ENCODE peak calls at places on chromosomes 3 and 15, in four cellular contexts. D, N, U and P are unnamed samples.

GRCh38 chr15:81007428-81008064 is 6.8 kb downstream of the TLNRD1 start:
- DNase-seq in D (no peak), N (no peak), U (no peak), P (no peak)

GRCh38 chr15:23687143-23687470 is at the start of gene NDN:
- DNase-seq in D (peak; percentile 68), N (no peak), U (no peak), P (peak; percentile 69)

GRCh38 chr3:127162947-127163645 is 29.8 kb upstream of the PRR23E start:
- DNase-seq in D (peak; percentile 42), N (no peak), U (no peak), P (peak; percentile 77)

GRCh38 chr3:132461544-132461943 is 44.2 kb downstream of the DNAJC13 start:
- DNase-seq in D (no peak), N (no peak), U (no peak), P (no peak)

GRCh38 chr3:171729452-171730334 is 80.6 kb downstream of the PLD1 start:
- DNase-seq in D (no peak), N (no peak), U (no peak), P (no peak)

GRCh38 chr15:60858511-60859085 is 370.5 kb downstream of the RORA start:
- DNase-seq in D (no peak), N (no peak), U (no peak), P (no peak)

GRCh38 chr3:6518709-6519345 is 342.1 kb upstream of the GRM7 start:
- DNase-seq in D (no peak), N (no peak), U (no peak), P (no peak)

GRCh38 chr3:42055291-42055690 is 35.9 kb upstream of the TRAK1 start:
- DNase-seq in D (no peak), N (no peak), U (peak; percentile 81), P (no peak)

GRCh38 chr15:50549326-50549725 is 2.9 kb upstream of the USP50 start:
- DNase-seq in D (no peak), N (no peak), U (no peak), P (no peak)

GRCh38 chr15:69704229-69704628 is 251.6 kb downstream of the RPLP1 start:
- DNase-seq in D (no peak), N (no peak), U (no peak), P (no peak)

GRCh38 chr3:38404286-38404685 is 49.4 kb upstream of the ACVR2B start:
- DNase-seq in D (no peak), N (no peak), U (no peak), P (no peak)

GRCh38 chr3:59545369-59545768 is 495.5 kb upstream of the CFAP20DC start:
- DNase-seq in D (no peak), N (no peak), U (no peak), P (no peak)

GRCh38 chr15:73141216-73141900 is 89.1 kb downstream of the NEO1 start:
- DNase-seq in D (no peak), N (no peak), U (no peak), P (no peak)

GRCh38 chr3:196322-197153 is at the start of gene CHL1:
- DNase-seq in D (no peak), N (no peak), U (no peak), P (no peak)

GRCh38 chr3:163951397-163951987 is 1126.8 kb downstream of the SI start:
- DNase-seq in D (no peak), N (no peak), U (peak; percentile 7), P (no peak)

GRCh38 chr3:127786358-127787070 is 35.8 kb downstream of the MGLL start:
- DNase-seq in D (no peak), N (no peak), U (no peak), P (no peak)

GRCh38 chr3:9476935-9477334 is 76.7 kb downstream of the LHFPL4 start:
- DNase-seq in D (no peak), N (no peak), U (no peak), P (no peak)

GRCh38 chr15:73944161-73945099 is 18.2 kb downstream of the LOXL1 start:
- DNase-seq in D (no peak), N (no peak), U (no peak), P (no peak)

GRCh38 chr3:177352424-177352823 is 155.1 kb upstream of the TBL1XR1 start:
- DNase-seq in D (no peak), N (no peak), U (no peak), P (no peak)

GRCh38 chr15:48924528-48925393 is 39.0 kb downstream of the SHC4 start:
- DNase-seq in D (no peak), N (no peak), U (no peak), P (no peak)

GRCh38 chr3:57826286-57826951 is 70.3 kb downstream of the SLMAP start:
- DNase-seq in D (no peak), N (no peak), U (no peak), P (no peak)

GRCh38 chr3:156892701-156893100 is 66.5 kb downstream of the LEKR1 start:
- DNase-seq in D (no peak), N (no peak), U (peak; percentile 5), P (no peak)

GRCh38 chr3:139838269-139838957 is 96.6 kb upstream of the CLSTN2 start:
- DNase-seq in D (no peak), N (no peak), U (no peak), P (no peak)

GRCh38 chr15:91982401-91982800 is 128.9 kb downstream of the SLCO3A1 start:
- DNase-seq in D (no peak), N (no peak), U (no peak), P (no peak)

DNA sequence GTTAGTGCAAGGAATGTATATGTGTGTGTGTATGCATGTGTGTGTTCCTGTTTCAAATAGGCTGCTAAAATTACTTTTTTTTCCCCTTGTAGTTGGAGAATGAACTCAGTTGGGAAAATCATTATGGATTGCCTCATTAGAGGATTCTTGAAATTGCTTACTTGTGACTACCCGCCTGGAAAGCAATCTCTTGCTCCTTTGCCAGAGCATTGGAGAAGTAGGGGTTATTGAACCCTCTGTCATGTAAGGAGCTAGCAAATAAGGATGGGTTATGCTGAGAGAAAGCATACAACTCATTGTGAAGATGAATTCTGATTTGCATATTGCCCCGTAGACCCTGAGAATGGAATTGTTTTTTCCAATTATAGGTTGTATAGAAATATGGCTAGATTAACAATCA is 474.5 kb downstream of the CADM2 start:
- DNase-seq in D (no peak), N (no peak), U (no peak), P (no peak)
- TF ChIP-seq ESRRA in D (no peak), N (no peak), U (no peak), P (no peak)

DNA sequence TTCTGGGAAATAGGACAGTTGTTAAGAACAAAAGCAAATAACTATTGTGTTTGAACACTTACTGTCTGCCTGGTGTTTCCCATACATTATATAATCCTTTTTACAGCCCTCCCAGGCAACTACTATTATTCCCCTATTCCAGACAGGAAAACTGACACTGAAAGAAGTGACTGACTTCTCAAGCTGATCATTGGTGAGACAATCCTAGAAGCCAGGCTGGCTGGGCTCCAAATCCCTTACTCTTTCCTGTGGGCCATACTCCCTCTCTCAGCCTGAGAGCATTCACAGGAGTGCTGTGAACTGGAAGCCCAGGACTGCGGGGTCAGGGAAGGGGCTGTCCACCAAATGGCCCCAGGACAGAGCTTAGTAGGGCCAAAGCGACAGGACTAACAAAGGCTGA is 39.2 kb upstream of the PDE8A start:
- DNase-seq in D (no peak), N (no peak), U (no peak), P (no peak)
- TF ChIP-seq CREB1 in D (no peak), N (no peak), U (no peak), P (no peak)

DNA sequence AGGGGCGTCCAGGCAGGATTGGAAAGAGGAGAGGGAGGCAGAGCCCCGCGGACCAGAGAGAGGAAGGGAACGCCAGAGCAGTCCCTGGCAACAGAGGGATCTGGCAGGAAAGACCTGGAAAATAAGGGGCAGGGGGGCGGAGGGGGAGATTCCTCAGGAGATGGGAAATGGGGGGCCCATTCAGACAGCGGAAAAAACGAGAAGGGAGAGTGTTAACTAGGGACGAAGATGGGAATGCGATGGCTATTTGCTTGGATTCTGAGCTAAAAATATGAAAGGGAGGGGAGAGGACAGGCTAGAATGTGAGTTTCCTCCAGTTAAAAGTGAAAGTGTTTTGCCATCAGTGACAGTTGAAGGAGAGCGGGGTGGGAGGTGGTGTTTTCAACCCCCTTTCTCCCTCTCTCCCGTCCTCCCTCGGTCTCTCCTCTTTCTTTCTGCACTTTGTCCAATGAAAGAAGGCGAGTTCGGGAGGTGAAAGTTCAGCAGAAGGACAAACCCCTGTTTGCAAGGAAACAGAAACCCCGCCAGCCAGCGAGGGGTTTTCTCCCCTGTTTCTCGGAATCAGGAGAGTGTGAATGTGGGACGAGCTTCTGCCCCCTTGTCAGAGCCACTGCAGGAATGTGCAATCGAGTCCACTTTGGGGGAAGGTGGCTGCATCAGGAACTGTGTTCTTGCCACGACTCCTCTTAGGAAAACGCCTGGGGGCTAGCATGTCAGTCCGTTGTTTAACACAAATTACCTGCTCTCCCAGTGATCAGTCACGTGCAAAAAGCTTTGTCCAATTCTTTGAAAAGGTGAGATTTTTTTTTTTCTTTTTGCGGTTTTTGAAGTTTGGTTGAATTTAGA is 911 bp upstream of the FOXP1 start:
- DNase-seq in D (peak; percentile 24), N (no peak), U (peak; percentile 68), P (peak; percentile 16)
- TF ChIP-seq CBFB in D (no peak), N (no peak), U (no peak), P (no peak)

GRCh38 chr3:23372296-23372695 is 169.2 kb downstream of the UBE2E2 start:
- DNase-seq in D (no peak), N (no peak), U (no peak), P (no peak)

GRCh38 chr3:23365066-23365465 is 161.9 kb downstream of the UBE2E2 start:
- DNase-seq in D (no peak), N (no peak), U (no peak), P (no peak)

DNA sequence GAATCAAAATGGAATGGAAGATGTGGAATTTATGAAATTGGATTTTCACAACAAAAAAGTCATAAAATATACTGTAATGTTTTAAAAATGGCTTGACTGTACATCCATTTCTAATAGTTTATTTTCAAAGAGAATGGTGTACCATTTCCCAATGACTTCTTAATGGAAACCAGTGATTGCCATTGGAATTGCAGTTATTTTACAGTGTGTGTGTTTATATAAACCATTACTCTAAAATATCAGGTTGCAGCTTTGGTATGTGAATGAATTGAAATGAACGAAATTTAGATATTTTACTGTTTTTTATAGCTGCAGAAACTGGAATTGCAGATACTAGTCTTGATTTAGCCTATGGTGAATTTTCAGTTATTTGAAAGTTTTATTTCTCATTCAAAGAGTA is 165.6 kb downstream of the UBE2E2 start:
- DNase-seq in D (no peak), N (no peak), U (no peak), P (no peak)
- TF ChIP-seq ESRRA in D (no peak), N (no peak), U (no peak), P (no peak)